ENCODE peak calls at places on chromosome 20, in eight cellular contexts. M is dorsolateral prefrontal cortex, F is heart right ventricle, E is K562, H is OCI-LY7, T is adrenal gland, Y is right lobe of liver, G is A549. V is an unnamed sample.
A peak's percentile ranks its signal among the peaks of the same experiment; 100 is the strongest.

GRCh38 chr20:37020636-37021035 is 69.1 kb upstream of the SAMHD1 start:
- DNase-seq in M (no peak), F (no peak), E (no peak), H (no peak), T (no peak), Y (no peak), G (no peak), V (no peak)

GRCh38 chr20:34618676-34619075 is 58.2 kb downstream of the PIGU start:
- DNase-seq in M (no peak), F (no peak), E (no peak), H (no peak), T (no peak), Y (no peak), G (no peak), V (no peak)

GRCh38 chr20:39825950-39826349 is 863.1 kb downstream of the MAFB start:
- DNase-seq in M (no peak), F (no peak), E (no peak), H (no peak), T (no peak), Y (no peak), G (no peak), V (peak; percentile 59)

GRCh38 chr20:34163316-34163715 is 51.3 kb upstream of the EIF2S2 start:
- DNase-seq in M (no peak), F (no peak), E (no peak), H (no peak), T (no peak), Y (no peak), G (no peak), V (no peak)

GRCh38 chr20:35620818-35621559 is 5.4 kb downstream of the SPAG4 start:
- DNase-seq in M (no peak), F (no peak), E (no peak), H (no peak), T (no peak), Y (no peak), G (no peak), V (no peak)

GRCh38 chr20:12047838-12048432 is 130.2 kb downstream of the BTBD3 start:
- DNase-seq in M (no peak), F (no peak), E (no peak), H (no peak), T (no peak), Y (no peak), G (no peak), V (peak; percentile 67)

GRCh38 chr20:10093087-10093591 is 58.4 kb downstream of the ANKEF1 start:
- DNase-seq in M (peak; percentile 64), F (no peak), E (no peak), H (no peak), T (peak; percentile 4), Y (no peak), G (peak; percentile 81), V (peak; percentile 45)

GRCh38 chr20:36936341-36936740 is 15.2 kb downstream of the SAMHD1 start:
- DNase-seq in M (no peak), F (no peak), E (no peak), H (no peak), T (no peak), Y (no peak), G (no peak), V (no peak)

GRCh38 chr20:11394145-11394833 is 523.4 kb upstream of the BTBD3 start:
- DNase-seq in M (no peak), F (no peak), E (no peak), H (no peak), T (no peak), Y (no peak), G (no peak), V (peak; percentile 81)

GRCh38 chr20:37673429-37673828 is 20.4 kb upstream of the CTNNBL1 start:
- DNase-seq in M (no peak), F (no peak), E (no peak), H (no peak), T (no peak), Y (no peak), G (no peak), V (no peak)

GRCh38 chr20:7285918-7286556 is 518.6 kb downstream of the BMP2 start:
- DNase-seq in M (peak; percentile 79), F (peak; percentile 52), E (peak; percentile 12), H (peak; percentile 66), T (peak; percentile 87), Y (peak; percentile 69), G (peak; percentile 81), V (peak; percentile 67)

GRCh38 chr20:20358801-20359200 is 9.1 kb upstream of the INSM1 start:
- DNase-seq in M (no peak), F (no peak), E (no peak), H (no peak), T (no peak), Y (no peak), G (no peak), V (no peak)

GRCh38 chr20:60057866-60058807 is 99.9 kb downstream of the CDH26 start:
- DNase-seq in M (no peak), F (peak; percentile 57), E (no peak), H (peak; percentile 4), T (peak; percentile 42), Y (no peak), G (no peak), V (peak; percentile 67)

GRCh38 chr20:23336476-23336875 is 14.1 kb upstream of the NXT1 start:
- DNase-seq in M (no peak), F (no peak), E (no peak), H (no peak), T (no peak), Y (no peak), G (no peak), V (no peak)

GRCh38 chr20:33606114-33606771 is 55.9 kb upstream of the C20orf144 start:
- DNase-seq in M (no peak), F (no peak), E (no peak), H (peak; percentile 66), T (no peak), Y (no peak), G (no peak), V (no peak)

GRCh38 chr20:6074145-6074561 is 20.3 kb upstream of the LRRN4 start:
- DNase-seq in M (no peak), F (no peak), E (peak; percentile 18), H (peak; percentile 57), T (peak; percentile 33), Y (no peak), G (peak; percentile 57), V (no peak)

GRCh38 chr20:60262967-60263603 is 304.9 kb downstream of the CDH26 start:
- DNase-seq in M (no peak), F (no peak), E (peak; percentile 75), H (peak; percentile 25), T (peak; percentile 41), Y (no peak), G (peak; percentile 21), V (no peak)

GRCh38 chr20:45545754-45546453 is 1.3 kb downstream of the EPPIN start:
- DNase-seq in M (no peak), F (no peak), E (peak; percentile 31), H (peak; percentile 5), T (no peak), Y (no peak), G (peak; percentile 26), V (peak; percentile 0)

GRCh38 chr20:1888796-1889463 is 6.3 kb upstream of the SIRPA start:
- DNase-seq in M (no peak), F (no peak), E (no peak), H (no peak), T (no peak), Y (peak; percentile 73), G (no peak), V (no peak)

GRCh38 chr20:51526105-51526470 is 16.4 kb downstream of the NFATC2 start:
- DNase-seq in M (no peak), F (no peak), E (no peak), H (no peak), T (no peak), Y (no peak), G (no peak), V (no peak)
- H3K27ac ChIP-seq in M (no peak overlapping the region), F (no peak overlapping the region), E (peak overlapping the region; percentile 60), H (peak overlapping the region; percentile 61), T (no peak overlapping the region), Y (no peak overlapping the region), G (no peak overlapping the region), V (no peak overlapping the region)

GRCh38 chr20:54995021-54995420 is 519.6 kb downstream of the DOK5 start:
- DNase-seq in M (no peak), F (no peak), E (no peak), H (no peak), T (no peak), Y (no peak), G (no peak), V (no peak)
- TF ChIP-seq CTCF in M (no peak), F (no peak), E (no peak), H (no peak), T (no peak), Y (no peak), G (no peak), V (no peak)

GRCh38 chr20:63640086-63640485 is 13.1 kb downstream of the STMN3 start:
- DNase-seq in M (no peak), F (no peak), E (no peak), H (no peak), T (no peak), Y (no peak), G (no peak), V (no peak)

GRCh38 chr20:63641146-63641791 is 12.0 kb downstream of the STMN3 start:
- DNase-seq in M (no peak), F (peak; percentile 48), E (peak; percentile 34), H (no peak), T (peak; percentile 76), Y (peak; percentile 71), G (peak; percentile 17), V (peak; percentile 15)

GRCh38 chr20:63641792-63642517 is 11.3 kb downstream of the STMN3 start:
- DNase-seq in M (peak; percentile 77), F (peak; percentile 91), E (peak; percentile 95), H (peak; percentile 97), T (peak; percentile 86), Y (peak; percentile 95), G (peak; percentile 89), V (peak; percentile 54)

GRCh38 chr20:63636752-63637633 is 10.1 kb upstream of the GMEB2 start:
- DNase-seq in M (no peak), F (no peak), E (no peak), H (no peak), T (no peak), Y (no peak), G (no peak), V (no peak)

DNA sequence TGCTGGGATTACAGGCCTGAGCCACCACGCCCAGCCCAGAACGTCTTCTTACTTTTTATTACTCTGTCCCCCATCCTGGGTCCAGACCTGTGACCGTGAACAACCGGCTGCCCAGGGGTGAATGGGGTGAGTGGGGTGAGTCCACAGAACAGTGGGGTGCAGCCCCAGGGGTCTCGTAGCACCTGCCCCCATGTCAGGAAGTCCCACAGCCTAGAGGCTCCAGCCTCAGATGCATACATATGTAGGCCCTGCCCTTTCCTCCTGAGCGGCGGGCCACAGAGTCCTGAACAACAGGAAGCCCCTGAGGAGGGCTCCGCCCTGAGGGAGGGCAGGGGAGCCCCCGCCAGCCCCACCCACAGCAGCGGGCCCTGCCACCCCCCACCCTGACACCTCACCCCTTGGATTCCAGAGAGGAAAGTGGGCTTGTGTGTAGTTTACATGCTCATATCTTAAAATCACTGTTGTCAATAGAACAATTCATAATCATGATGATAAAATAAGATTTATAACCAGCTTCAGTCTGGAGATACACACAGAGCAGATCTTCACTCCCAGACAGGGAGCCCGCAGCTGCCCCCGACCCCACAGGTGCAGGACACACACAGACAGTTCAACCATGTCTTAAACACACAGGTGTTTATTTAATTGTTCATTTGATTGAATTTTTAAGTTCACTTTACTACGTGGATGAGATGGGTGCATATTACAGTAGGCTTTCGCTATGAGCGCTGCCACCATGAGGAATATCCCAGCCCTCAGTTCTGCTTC is 12.4 kb upstream of the GMEB2 start:
- DNase-seq in M (no peak), F (peak; percentile 69), E (no peak), H (peak; percentile 89), T (no peak), Y (no peak), G (no peak), V (no peak)
- H3K4me3 ChIP-seq in M (no peak overlapping the region), F (peak overlapping the region; percentile 18), E (no peak overlapping the region), H (peak overlapping the region; percentile 74), T (no peak overlapping the region), Y (no peak overlapping the region), G (no peak overlapping the region), V (no peak overlapping the region)

GRCh38 chr20:31996996-31997395 is 13.2 kb upstream of the CCM2L start:
- DNase-seq in M (no peak), F (no peak), E (no peak), H (no peak), T (no peak), Y (no peak), G (no peak), V (no peak)
- H3K27ac ChIP-seq in M (no peak overlapping the region), F (no peak overlapping the region), E (no peak overlapping the region), H (no peak overlapping the region), T (no peak overlapping the region), Y (no peak overlapping the region), G (no peak overlapping the region), V (no peak overlapping the region)